ENCODE peak calls at places on chromosomes 13 and 19, in ten cellular contexts. One of them, this sample, is unnamed.

GRCh38 chr19:15437355-15438123 is 12.2 kb downstream of the WIZ start:
- DNase-seq in activated gamma-delta T cell treated with anti-CD3 and anti-CD28 coated beads, Interleukin-2, amount 50 U/mL, for 16 hours: no peak
- DNase-seq in Daoy: no peak
- DNase-seq in fibroblast of gingiva: peak; percentile 40
- DNase-seq in right atrium auricular region: no peak
- DNase-seq in AG04450: no peak
- DNase-seq in Right ventricle myocardium superior: no peak
- DNase-seq in GOT3: no peak
- DNase-seq in NCI-H82: no peak
- DNase-seq in progenitor cell of endocrine pancreas: no peak
- DNase-seq in this sample: peak; percentile 57

GRCh38 chr19:44765949-44766335 is 11.7 kb upstream of the CBLC start:
- DNase-seq in Daoy: no peak
- DNase-seq in activated gamma-delta T cell treated with anti-CD3 and anti-CD28 coated beads, Interleukin-2, amount 50 U/mL, for 16 hours: no peak
- DNase-seq in right atrium auricular region: no peak
- DNase-seq in AG04450: no peak
- DNase-seq in Right ventricle myocardium superior: no peak
- DNase-seq in GOT3: no peak
- DNase-seq in NCI-H82: no peak
- DNase-seq in fibroblast of gingiva: no peak
- DNase-seq in progenitor cell of endocrine pancreas: no peak
- DNase-seq in this sample: no peak

GRCh38 chr19:35107541-35107939 is 8.1 kb upstream of the FXYD3 start:
- DNase-seq in progenitor cell of endocrine pancreas: no peak
- DNase-seq in activated gamma-delta T cell treated with anti-CD3 and anti-CD28 coated beads, Interleukin-2, amount 50 U/mL, for 16 hours: no peak
- DNase-seq in right atrium auricular region: peak; percentile 77
- DNase-seq in Daoy: peak; percentile 36
- DNase-seq in fibroblast of gingiva: no peak
- DNase-seq in Right ventricle myocardium superior: no peak
- DNase-seq in AG04450: no peak
- DNase-seq in NCI-H82: no peak
- DNase-seq in GOT3: no peak
- DNase-seq in this sample: no peak

GRCh38 chr13:48006396-48006795 is 5.3 kb upstream of the SUCLA2 start:
- DNase-seq in fibroblast of gingiva: no peak
- DNase-seq in progenitor cell of endocrine pancreas: no peak
- DNase-seq in activated gamma-delta T cell treated with anti-CD3 and anti-CD28 coated beads, Interleukin-2, amount 50 U/mL, for 16 hours: no peak
- DNase-seq in NCI-H82: no peak
- DNase-seq in right atrium auricular region: no peak
- DNase-seq in Daoy: no peak
- DNase-seq in GOT3: no peak
- DNase-seq in Right ventricle myocardium superior: no peak
- DNase-seq in AG04450: no peak
- DNase-seq in this sample: peak; percentile 16

GRCh38 chr19:54469496-54469934 is 3.6 kb downstream of the CDC42EP5 start:
- DNase-seq in NCI-H82: peak; percentile 16
- DNase-seq in right atrium auricular region: no peak
- DNase-seq in activated gamma-delta T cell treated with anti-CD3 and anti-CD28 coated beads, Interleukin-2, amount 50 U/mL, for 16 hours: no peak
- DNase-seq in Daoy: no peak
- DNase-seq in Right ventricle myocardium superior: peak; percentile 83
- DNase-seq in fibroblast of gingiva: no peak
- DNase-seq in AG04450: no peak
- DNase-seq in progenitor cell of endocrine pancreas: no peak
- DNase-seq in GOT3: no peak
- DNase-seq in this sample: no peak

GRCh38 chr13:23928985-23929384 is 31.7 kb upstream of the C1QTNF9B start:
- DNase-seq in activated gamma-delta T cell treated with anti-CD3 and anti-CD28 coated beads, Interleukin-2, amount 50 U/mL, for 16 hours: no peak
- DNase-seq in right atrium auricular region: no peak
- DNase-seq in NCI-H82: peak; percentile 98
- DNase-seq in GOT3: no peak
- DNase-seq in Daoy: peak; percentile 58
- DNase-seq in progenitor cell of endocrine pancreas: no peak
- DNase-seq in Right ventricle myocardium superior: no peak
- DNase-seq in fibroblast of gingiva: no peak
- DNase-seq in AG04450: peak; percentile 42
- DNase-seq in this sample: peak; percentile 81

GRCh38 chr13:114105351-114106225 is 26.8 kb downstream of the RASA3 start:
- DNase-seq in progenitor cell of endocrine pancreas: no peak
- DNase-seq in fibroblast of gingiva: peak; percentile 32
- DNase-seq in Daoy: no peak
- DNase-seq in right atrium auricular region: peak; percentile 50
- DNase-seq in AG04450: no peak
- DNase-seq in activated gamma-delta T cell treated with anti-CD3 and anti-CD28 coated beads, Interleukin-2, amount 50 U/mL, for 16 hours: no peak
- DNase-seq in Right ventricle myocardium superior: peak; percentile 34
- DNase-seq in NCI-H82: no peak
- DNase-seq in GOT3: no peak
- DNase-seq in this sample: peak; percentile 56

GRCh38 chr19:40465025-40465780 is at the start of gene BLVRB:
- DNase-seq in fibroblast of gingiva: peak; percentile 89
- DNase-seq in NCI-H82: peak; percentile 57
- DNase-seq in progenitor cell of endocrine pancreas: no peak
- DNase-seq in Right ventricle myocardium superior: no peak
- DNase-seq in activated gamma-delta T cell treated with anti-CD3 and anti-CD28 coated beads, Interleukin-2, amount 50 U/mL, for 16 hours: peak; percentile 13
- DNase-seq in Daoy: peak; percentile 73
- DNase-seq in AG04450: no peak
- DNase-seq in GOT3: no peak
- DNase-seq in right atrium auricular region: peak; percentile 77
- DNase-seq in this sample: peak; percentile 49

GRCh38 chr13:60267498-60268202 is 103.9 kb upstream of the DIAPH3 start:
- DNase-seq in AG04450: no peak
- DNase-seq in progenitor cell of endocrine pancreas: no peak
- DNase-seq in right atrium auricular region: no peak
- DNase-seq in Daoy: peak; percentile 11
- DNase-seq in activated gamma-delta T cell treated with anti-CD3 and anti-CD28 coated beads, Interleukin-2, amount 50 U/mL, for 16 hours: no peak
- DNase-seq in fibroblast of gingiva: no peak
- DNase-seq in NCI-H82: peak; percentile 58
- DNase-seq in GOT3: no peak
- DNase-seq in Right ventricle myocardium superior: no peak
- DNase-seq in this sample: no peak

GRCh38 chr19:13401388-13401787 is 104.9 kb downstream of the CACNA1A start:
- DNase-seq in progenitor cell of endocrine pancreas: no peak
- DNase-seq in fibroblast of gingiva: no peak
- DNase-seq in GOT3: no peak
- DNase-seq in right atrium auricular region: no peak
- DNase-seq in AG04450: no peak
- DNase-seq in Daoy: peak; percentile 63
- DNase-seq in Right ventricle myocardium superior: no peak
- DNase-seq in NCI-H82: peak; percentile 51
- DNase-seq in activated gamma-delta T cell treated with anti-CD3 and anti-CD28 coated beads, Interleukin-2, amount 50 U/mL, for 16 hours: no peak
- DNase-seq in this sample: peak; percentile 24

This sample was measured in foreskin fibroblast.